ENCODE peak calls at places on chromosomes 5 and 9, in seven cellular contexts. W is HCT116, I is NB4, X is MM.1S, S is BJ, Z is left ventricle myocardium inferior, T is psoas muscle. Y is an unnamed sample.

GRCh38 chr5:32076699-32077695 is 97.1 kb downstream of the GOLPH3 start:
- DNase-seq in I (peak; percentile 70), S (no peak), X (peak; percentile 51), Z (peak; percentile 50), W (peak; percentile 34), T (peak; percentile 39), Y (no peak)

GRCh38 chr5:144368556-144368955 is 197.9 kb downstream of the KCTD16 start:
- DNase-seq in X (no peak), S (no peak), Z (no peak), I (no peak), W (no peak), T (no peak), Y (no peak)

GRCh38 chr5:172525633-172526360 is 71.5 kb upstream of the SH3PXD2B start:
- DNase-seq in I (no peak), Z (no peak), T (no peak), S (no peak), W (no peak), X (no peak), Y (no peak)

GRCh38 chr9:113511047-113511521 is 47.6 kb downstream of the RGS3 start:
- DNase-seq in I (no peak), W (no peak), Z (peak; percentile 73), X (no peak), S (no peak), T (no peak), Y (no peak)

GRCh38 chr5:140338336-140338735 is 8.1 kb downstream of the HBEGF start:
- DNase-seq in S (no peak), T (no peak), W (no peak), Z (no peak), X (no peak), I (no peak), Y (no peak)

GRCh38 chr5:161138751-161139455 is 286.9 kb upstream of the ATP10B start:
- DNase-seq in T (no peak), W (no peak), X (peak; percentile 21), I (no peak), Z (no peak), S (no peak), Y (no peak)

GRCh38 chr5:533243-534005 is 9.2 kb upstream of the SLC9A3 start:
- DNase-seq in Z (no peak), S (no peak), T (peak; percentile 9), X (no peak), W (no peak), I (no peak), Y (peak; percentile 73)

GRCh38 chr5:160083012-160083436 is 36.2 kb downstream of the PWWP2A start:
- DNase-seq in I (no peak), W (no peak), T (no peak), Z (no peak), X (no peak), S (peak; percentile 49), Y (no peak)

GRCh38 chr5:113043491-113043931 is 66.9 kb downstream of the DCP2 start:
- DNase-seq in S (no peak), T (peak; percentile 33), I (peak; percentile 15), Z (peak; percentile 72), X (peak; percentile 26), W (no peak), Y (peak; percentile 63)

GRCh38 chr5:126499742-126500396 is 76.7 kb downstream of the GRAMD2B start:
- DNase-seq in I (peak; percentile 61), X (peak; percentile 61), S (no peak), W (peak; percentile 24), T (no peak), Z (no peak), Y (no peak)

GRCh38 chr5:107781451-107781850 is 110.7 kb upstream of the EFNA5 start:
- DNase-seq in S (no peak), Z (no peak), I (no peak), T (no peak), X (no peak), W (no peak), Y (no peak)

GRCh38 chr5:171477101-171477500 is 57.7 kb downstream of the FGF18 start:
- DNase-seq in I (no peak), W (no peak), T (no peak), X (no peak), S (no peak), Z (no peak), Y (no peak)

GRCh38 chr9:124122813-124123462 is 111.4 kb downstream of the LHX2 start:
- DNase-seq in W (no peak), S (peak; percentile 23), Z (no peak), T (no peak), X (no peak), I (peak; percentile 44), Y (no peak)

GRCh38 chr9:100227636-100228035 is 125.1 kb downstream of the TEX10 start:
- DNase-seq in I (no peak), Z (no peak), W (no peak), T (no peak), X (no peak), S (no peak), Y (no peak)

GRCh38 chr9:13358128-13358527 is 78.6 kb upstream of the MPDZ start:
- DNase-seq in W (no peak), Z (no peak), I (no peak), S (peak; percentile 36), X (no peak), T (no peak), Y (no peak)

GRCh38 chr5:124343451-124343867 is 403.0 kb downstream of the ZNF608 start:
- DNase-seq in I (no peak), S (peak; percentile 37), Z (no peak), W (no peak), T (no peak), X (no peak), Y (no peak)

GRCh38 chr9:68750786-68751185 is 45.7 kb downstream of the PIP5K1B start:
- DNase-seq in W (no peak), X (no peak), S (no peak), Z (no peak), I (no peak), T (no peak), Y (no peak)

GRCh38 chr9:81381694-81382093 is 307.7 kb downstream of the TLE1 start:
- DNase-seq in Z (no peak), S (no peak), T (no peak), I (no peak), X (no peak), W (no peak), Y (no peak)

GRCh38 chr5:41815663-41816062 is 54.6 kb downstream of the OXCT1 start:
- DNase-seq in W (no peak), Z (no peak), I (no peak), T (no peak), X (no peak), S (no peak), Y (no peak)

GRCh38 chr9:133571491-133571890 is 37.0 kb downstream of the ADAMTSL2 start:
- DNase-seq in S (no peak), Z (no peak), I (no peak), W (no peak), X (no peak), T (no peak), Y (no peak)

DNA sequence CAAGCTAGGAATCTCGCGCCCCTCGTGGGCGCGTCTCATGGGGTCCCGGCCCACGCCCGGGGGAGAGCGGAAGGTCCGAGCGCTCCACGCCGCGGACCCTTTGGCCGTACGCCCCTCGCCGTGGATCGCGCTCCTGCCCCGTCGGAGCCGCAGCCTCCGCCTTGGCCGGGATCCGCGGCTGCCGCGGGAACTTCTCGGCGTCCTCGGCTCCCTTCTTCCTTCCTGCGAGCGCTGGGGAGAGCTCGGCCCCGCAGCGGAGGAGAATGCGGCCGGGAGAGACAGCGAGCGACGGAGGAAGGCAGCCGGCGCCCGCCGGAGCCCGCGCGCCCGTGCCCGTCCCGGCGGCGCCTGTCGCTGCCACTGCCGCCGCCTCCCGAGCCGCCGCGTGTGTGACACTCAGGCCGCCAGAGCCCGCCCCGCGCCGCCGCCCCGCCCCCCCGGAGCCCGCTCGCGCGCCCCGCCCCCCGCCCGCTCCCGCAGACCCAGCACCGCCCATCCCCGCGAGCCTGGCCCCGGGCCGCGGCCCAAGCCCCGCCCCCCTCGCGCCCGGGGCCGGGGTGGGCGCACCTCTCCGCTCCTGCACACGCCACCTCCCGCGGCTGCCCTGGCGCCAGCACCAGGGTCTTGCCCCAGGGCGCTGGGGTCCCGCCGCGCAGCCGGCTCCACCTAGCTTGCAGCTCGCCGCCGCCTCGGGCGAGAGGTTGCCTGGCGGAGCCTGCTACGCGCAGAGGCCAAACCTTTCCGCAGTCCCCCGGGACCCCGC is at the start of gene SHB:
- DNase-seq in T (peak; percentile 86), W (no peak), X (peak; percentile 81), Z (peak; percentile 90), I (peak; percentile 68), S (no peak), Y (peak; percentile 93)
- TF ChIP-seq CTCF in T (no peak), W (no peak), X (no peak), Z (peak; percentile 68), I (no peak), S (no peak), Y (no peak)

DNA sequence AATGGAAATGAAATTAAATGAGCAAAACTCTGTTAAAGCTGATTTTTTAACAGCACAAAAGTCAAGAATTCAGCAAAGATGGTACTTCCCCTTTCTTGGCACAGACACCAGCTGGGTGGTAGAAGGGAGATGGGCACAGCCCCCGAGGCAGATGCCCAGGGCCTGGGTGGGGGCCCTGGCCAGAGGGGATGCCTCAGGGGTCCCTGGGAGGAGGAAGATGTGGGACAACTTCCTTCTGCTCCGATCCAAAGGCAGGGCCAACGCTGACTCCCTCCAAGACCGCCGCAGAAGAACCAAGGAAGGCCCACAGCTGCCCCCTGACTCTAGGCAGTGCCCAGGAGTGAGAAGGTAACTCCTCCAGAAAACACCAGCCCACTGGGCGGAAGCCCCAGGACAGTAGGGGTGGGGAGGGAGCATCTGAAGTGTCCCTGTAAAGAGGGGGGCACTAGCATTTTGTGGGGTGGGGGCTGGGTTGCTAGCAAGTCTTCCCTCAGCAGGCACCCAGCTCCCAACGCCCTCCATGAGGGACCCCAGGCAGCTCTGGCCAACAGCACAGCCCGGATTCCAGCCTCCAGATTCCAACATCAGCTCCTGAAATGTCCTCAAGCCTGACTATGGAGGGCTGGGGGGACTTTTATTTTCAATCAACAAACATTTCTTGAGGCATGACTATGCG is 4.9 kb downstream of the NACC2 start:
- DNase-seq in I (peak; percentile 55), T (peak; percentile 12), Z (no peak), S (no peak), W (no peak), X (no peak), Y (peak; percentile 61)
- H3K4me3 ChIP-seq in I (peak overlapping the region; percentile 21), T (peak overlapping the region; percentile 71), Z (peak overlapping the region; percentile 49), S (no peak overlapping the region), W (no peak overlapping the region), X (no peak overlapping the region), Y (no peak overlapping the region)

GRCh38 chr9:127423934-127424668 is at the start of gene ZNF79:
- DNase-seq in W (peak; percentile 88), T (peak; percentile 94), I (peak; percentile 92), X (peak; percentile 93), S (peak; percentile 56), Z (peak; percentile 95), Y (peak; percentile 97)

GRCh38 chr9:127423591-127423933 is 620 bp upstream of the ZNF79 start:
- DNase-seq in X (no peak), I (no peak), T (no peak), S (no peak), Z (no peak), W (no peak), Y (no peak)

GRCh38 chr9:127422787-127423186 is 1.4 kb upstream of the ZNF79 start:
- DNase-seq in T (no peak), I (no peak), W (no peak), S (no peak), Z (no peak), X (no peak), Y (no peak)

GRCh38 chr9:127426756-127427155 is 2.6 kb downstream of the ZNF79 start:
- DNase-seq in I (no peak), X (no peak), S (no peak), W (no peak), Z (no peak), T (no peak), Y (no peak)

GRCh38 chr9:127424669-127424986 is 446 bp downstream of the ZNF79 start:
- DNase-seq in Z (no peak), S (no peak), T (no peak), X (no peak), I (peak; percentile 50), W (no peak), Y (no peak)
- TF ChIP-seq CTCF in Z (no peak), S (no peak), T (no peak), X (peak; percentile 8), I (no peak), W (no peak), Y (no peak)

GRCh38 chr5:15993934-15994333 is 185.7 kb downstream of the MARCHF11 start:
- DNase-seq in X (no peak), T (no peak), W (no peak), S (no peak), Z (no peak), I (no peak), Y (no peak)
- H3K4me3 ChIP-seq in X (no peak overlapping the region), T (no peak overlapping the region), W (no peak overlapping the region), S (no peak overlapping the region), Z (no peak overlapping the region), I (no peak overlapping the region), Y (no peak overlapping the region)

Y was measured in kidney.